ENCODE peak calls at places on chromosomes 13 and 19, in eight cellular contexts. P, Z, E, L, J, B, C and F are unnamed samples. For H3K4me1 and H3K36me3, the result is how much of the 10 kb centered on the place peaks cover.

GRCh38 chr13:53105881-53106280 is 77.3 kb downstream of the OLFM4 start:
- DNase-seq in J (no peak), P (no peak), L (no peak), B (no peak), C (no peak), E (no peak), Z (no peak), F (no peak)

GRCh38 chr19:37079238-37079637 is 1.0 kb downstream of the ZNF420 start:
- DNase-seq in E (no peak), P (no peak), Z (peak), J (no peak), L (no peak), C (no peak), B (no peak), F (no peak)

GRCh38 chr19:19062454-19063182 is 1.2 kb upstream of the SLC25A42 start:
- DNase-seq in Z (peak), B (no peak), E (no peak), J (no peak), C (no peak), P (no peak), L (peak), F (no peak)

GRCh38 chr13:107005577-107005976 is 437.6 kb upstream of the ARGLU1 start:
- DNase-seq in J (no peak), E (no peak), P (no peak), Z (no peak), B (no peak), L (no peak), C (no peak), F (no peak)

GRCh38 chr13:99577934-99578917 is 77.0 kb downstream of the TM9SF2 start:
- DNase-seq in L (no peak), J (no peak), B (peak), Z (no peak), E (no peak), P (no peak), C (no peak), F (no peak)

GRCh38 chr13:35984776-35985453 is 146.3 kb downstream of the DCLK1 start:
- DNase-seq in P (no peak), E (no peak), B (no peak), J (no peak), C (peak), Z (no peak), L (no peak), F (no peak)

GRCh38 chr19:7106711-7107657 is 37.5 kb downstream of the ZNF557 start:
- DNase-seq in L (no peak), B (no peak), Z (no peak), C (no peak), E (no peak), J (no peak), P (no peak), F (no peak)

GRCh38 chr13:24923305-24923640 is 159.3 kb downstream of the RNF17 start:
- DNase-seq in P (no peak), Z (no peak), J (peak), L (no peak), B (no peak), C (no peak), E (no peak), F (no peak)

GRCh38 chr13:23350009-23350408 is 83.5 kb downstream of the SACS start:
- DNase-seq in E (no peak), J (no peak), P (no peak), B (no peak), C (no peak), Z (no peak), L (no peak), F (no peak)

GRCh38 chr13:78137404-78138142 is 218.9 kb upstream of the EDNRB start:
- DNase-seq in Z (peak), P (no peak), J (no peak), E (no peak), C (peak), B (no peak), L (no peak), F (no peak)

GRCh38 chr13:42525035-42525504 is 48.9 kb upstream of the TNFSF11 start:
- DNase-seq in E (no peak), C (no peak), L (no peak), B (no peak), Z (peak), J (no peak), P (no peak), F (no peak)

GRCh38 chr13:101289764-101290163 is 126.5 kb downstream of the NALCN start:
- DNase-seq in J (no peak), C (peak), E (no peak), Z (peak), L (no peak), B (no peak), P (no peak), F (no peak)

GRCh38 chr13:81957121-81957520 is 1616.2 kb upstream of the SPRY2 start:
- DNase-seq in J (no peak), C (no peak), L (no peak), Z (no peak), E (no peak), B (no peak), P (no peak), F (no peak)

GRCh38 chr13:60887711-60888110 is 490.7 kb downstream of the TDRD3 start:
- DNase-seq in Z (no peak), J (no peak), B (no peak), P (no peak), C (no peak), E (no peak), L (no peak), F (no peak)

GRCh38 chr19:30969586-30969985 is 379.6 kb downstream of the TSHZ3 start:
- DNase-seq in J (no peak), B (no peak), C (no peak), Z (no peak), L (no peak), E (no peak), P (no peak), F (no peak)

GRCh38 chr13:113275387-113275786 is 21.7 kb upstream of the LAMP1 start:
- DNase-seq in Z (peak), E (peak), B (peak), L (no peak), J (no peak), P (no peak), C (peak), F (no peak)

GRCh38 chr19:54439174-54439851 is 9.7 kb upstream of the LENG8 start:
- DNase-seq in J (no peak), E (no peak), B (no peak), L (no peak), C (peak), P (no peak), Z (peak), F (no peak)

GRCh38 chr19:4976412-4977298 is 7.7 kb downstream of the KDM4B start:
- DNase-seq in B (peak), E (peak), J (peak), Z (peak), L (peak), C (peak), P (peak), F (no peak)

GRCh38 chr19:53772943-53773342 is 51.2 kb downstream of the NLRP12 start:
- DNase-seq in C (peak), E (no peak), J (peak), P (no peak), L (no peak), Z (peak), B (no peak), F (peak)

GRCh38 chr13:67632590-67632989 is 402.5 kb upstream of the PCDH9 start:
- DNase-seq in L (no peak), J (no peak), P (no peak), B (no peak), E (no peak), C (no peak), Z (no peak), F (no peak)

GRCh38 chr19:10076535-10076934 is 9.6 kb upstream of the SHFL start:
- DNase-seq in C (no peak), P (no peak), B (no peak), J (no peak), L (no peak), E (no peak), Z (no peak), F (no peak)

GRCh38 chr13:111325941-111326620 is 5.6 kb downstream of the TEX29 start:
- DNase-seq in P (no peak), L (peak), J (no peak), C (no peak), B (peak), Z (no peak), E (no peak), F (no peak)

GRCh38 chr13:61111529-61111928 is 304.1 kb downstream of the PCDH20 start:
- DNase-seq in L (no peak), J (no peak), C (no peak), B (no peak), Z (no peak), E (no peak), P (no peak), F (no peak)

GRCh38 chr13:65555973-65556372 is 1674.2 kb downstream of the PCDH9 start:
- DNase-seq in Z (no peak), L (no peak), B (no peak), C (no peak), P (no peak), E (no peak), J (no peak), F (no peak)

GRCh38 chr19:1070576-1070930 is 3.6 kb downstream of the ARHGAP45 start:
- DNase-seq in J (no peak), E (peak), P (no peak), C (no peak), B (no peak), Z (no peak), L (peak), F (no peak)
- H3K4me1 ChIP-seq in J (under half), E (under half), P (under half), C (under half), B (under half), Z (under half), L (under half), F (half or more)

DNA sequence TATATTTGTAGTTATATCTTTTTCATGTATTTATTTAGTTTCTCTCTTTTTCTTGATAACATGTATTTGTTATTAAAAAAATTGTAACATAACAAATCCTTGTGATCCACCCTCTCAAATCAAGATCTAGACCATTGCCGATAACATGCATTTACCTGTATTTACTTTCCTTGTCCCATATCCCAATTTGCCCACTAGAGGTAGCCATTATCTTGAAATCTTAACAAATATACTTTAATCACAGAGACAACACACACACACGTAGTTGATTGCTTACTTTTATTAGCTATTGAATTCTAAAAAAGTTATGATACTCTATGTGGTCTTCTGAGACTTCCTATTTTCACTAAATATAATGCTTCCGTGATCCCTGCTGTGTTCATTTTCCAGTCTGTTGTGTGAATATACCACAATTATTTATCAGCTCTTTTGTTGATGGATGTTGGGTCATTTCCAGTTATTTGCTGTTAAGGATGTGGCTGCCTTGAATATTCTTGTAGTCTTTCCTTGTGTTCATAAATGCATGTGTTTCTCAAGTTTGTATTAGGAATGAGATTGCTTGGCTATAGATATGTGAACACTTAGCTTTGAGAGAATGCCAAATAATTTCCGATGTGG is 31.3 kb upstream of the ZMYM2 start:
- DNase-seq in B (no peak), L (no peak), E (no peak), P (no peak), J (no peak), C (no peak), Z (peak), F (no peak)
- H3K4me3 ChIP-seq in B (no peak), L (no peak), E (no peak), P (no peak), J (no peak), C (no peak), Z (no peak), F (no peak)

DNA sequence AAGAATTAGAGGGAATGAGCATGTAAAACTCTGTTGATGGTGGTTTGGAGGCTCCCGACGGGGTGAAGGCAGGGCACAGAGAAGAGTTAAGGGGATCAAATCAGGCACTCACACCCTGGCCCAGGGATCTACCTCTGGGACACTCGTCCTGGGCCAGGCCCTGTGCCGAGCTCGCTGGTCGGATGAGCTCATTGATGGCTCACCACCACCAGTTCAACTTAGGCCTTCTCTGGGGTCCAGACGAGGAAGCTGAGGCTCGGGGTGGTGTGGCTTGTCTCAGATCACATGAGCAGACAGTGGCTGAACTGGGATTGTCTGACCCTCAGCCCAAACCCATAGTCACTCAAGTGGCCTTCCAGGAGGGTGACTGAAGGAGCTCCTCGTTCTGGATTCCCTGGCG is 1.6 kb downstream of the NACC1 start:
- DNase-seq in J (no peak), P (no peak), C (no peak), Z (no peak), B (no peak), L (no peak), E (no peak), F (no peak)
- H3K36me3 ChIP-seq in J (under half), P (under half), C (under half), Z (under half), B (under half), L (under half), E (under half), F (under half)

GRCh38 chr19:28541602-28542393 is 671.2 kb downstream of the UQCRFS1 start:
- DNase-seq in Z (no peak), L (no peak), J (no peak), C (no peak), E (no peak), P (no peak), B (no peak), F (no peak)

GRCh38 chr19:28542394-28543243 is 670.3 kb downstream of the UQCRFS1 start:
- DNase-seq in B (no peak), E (no peak), C (no peak), P (no peak), L (no peak), J (no peak), Z (no peak), F (no peak)

GRCh38 chr19:28544451-28545261 is 668.3 kb downstream of the UQCRFS1 start:
- DNase-seq in C (no peak), Z (no peak), J (no peak), B (no peak), P (no peak), E (no peak), L (no peak), F (no peak)

GRCh38 chr19:28541029-28541428 is 671.9 kb downstream of the UQCRFS1 start:
- DNase-seq in J (no peak), P (no peak), E (no peak), L (no peak), C (no peak), B (no peak), Z (no peak), F (no peak)

GRCh38 chr19:28543244-28543776 is 669.6 kb downstream of the UQCRFS1 start:
- DNase-seq in C (no peak), Z (no peak), E (no peak), J (no peak), L (no peak), B (no peak), P (no peak), F (no peak)
- H3K4me1 ChIP-seq in C (under half), Z (under half), E (under half), J (under half), L (under half), B (under half), P (under half), F (under half)

GRCh38 chr19:45798995-45799517 is 6.4 kb upstream of the DMWD start:
- DNase-seq in Z (peak), E (peak), J (peak), L (peak), C (peak), P (peak), B (peak), F (peak)
- H3K4me3 ChIP-seq in Z (no peak), E (no peak), J (no peak), L (no peak), C (no peak), P (no peak), B (no peak), F (no peak)

DNA sequence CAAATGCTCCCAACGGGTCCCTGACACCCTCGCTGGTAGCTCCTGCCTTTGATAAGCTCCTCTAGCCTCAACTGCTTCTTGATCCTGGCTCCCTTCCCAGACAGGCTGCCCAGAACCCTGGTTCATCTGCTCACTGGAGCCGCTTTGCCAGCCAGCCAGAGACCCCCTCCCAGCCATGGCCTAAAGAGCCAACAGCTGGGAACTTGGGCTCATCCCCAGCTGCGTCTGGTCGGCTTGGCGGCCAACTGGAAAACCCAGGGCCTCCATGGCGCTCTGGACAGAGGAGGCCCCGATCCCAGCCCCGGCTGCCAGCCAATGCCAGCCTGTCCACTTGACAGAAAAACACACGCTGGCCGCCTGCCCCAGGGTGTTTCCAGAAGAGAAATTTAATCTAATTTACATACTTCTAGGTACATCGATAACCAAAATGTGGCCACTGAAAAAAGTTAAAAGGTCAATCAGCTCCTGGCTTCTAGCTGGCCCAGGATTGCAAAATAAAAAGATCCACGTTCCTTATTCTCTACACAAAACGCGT is 3.0 kb upstream of the AKAP8L start:
- DNase-seq in J (peak), L (no peak), P (no peak), Z (no peak), E (peak), C (no peak), B (peak), F (no peak)
- H3K36me3 ChIP-seq in J (under half), L (under half), P (under half), Z (under half), E (under half), C (under half), B (under half), F (under half)

GRCh38 chr13:73228546-73228945 is 169.7 kb downstream of the KLF5 start:
- DNase-seq in Z (peak), C (no peak), L (no peak), J (no peak), P (no peak), B (no peak), E (no peak), F (no peak)

GRCh38 chr13:73224708-73225107 is 165.9 kb downstream of the KLF5 start:
- DNase-seq in L (no peak), P (no peak), J (no peak), C (no peak), B (no peak), Z (peak), E (no peak), F (no peak)

GRCh38 chr13:73223372-73223781 is 164.6 kb downstream of the KLF5 start:
- DNase-seq in Z (peak), P (no peak), J (no peak), E (no peak), B (no peak), C (peak), L (no peak), F (no peak)

GRCh38 chr13:73222627-73223026 is 163.8 kb downstream of the KLF5 start:
- DNase-seq in L (no peak), B (no peak), J (no peak), P (no peak), E (no peak), Z (no peak), C (no peak), F (no peak)

DNA sequence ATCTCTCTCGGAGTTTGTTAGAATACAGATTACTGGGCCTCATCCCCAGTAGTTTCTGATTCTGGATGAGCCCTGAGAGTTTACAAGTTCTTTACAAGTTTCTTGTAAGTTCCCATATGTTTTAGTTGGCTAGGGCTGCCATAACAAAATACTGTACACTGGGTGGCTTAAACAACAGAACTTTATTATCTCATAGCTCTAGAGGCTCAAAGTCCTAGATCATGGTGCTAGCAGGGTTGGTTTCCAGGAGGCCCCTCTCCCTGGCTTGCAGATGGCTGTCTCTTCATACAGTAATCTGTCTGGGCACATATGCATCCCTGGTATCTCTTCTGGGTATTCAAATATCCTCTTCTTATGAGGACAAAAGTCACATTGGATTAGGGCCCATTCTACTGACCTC is 167.2 kb downstream of the KLF5 start:
- DNase-seq in E (no peak), B (no peak), L (no peak), C (no peak), Z (no peak), J (no peak), P (no peak), F (no peak)
- H3K4me1 ChIP-seq in E (under half), B (under half), L (under half), C (under half), Z (under half), J (under half), P (under half), F (under half)

GRCh38 chr13:57636811-57637210 is 5.3 kb downstream of the PCDH17 start:
- DNase-seq in P (no peak), J (no peak), B (no peak), E (no peak), Z (no peak), C (no peak), L (no peak), F (no peak)
- H3K4me3 ChIP-seq in P (no peak), J (peak), B (no peak), E (no peak), Z (no peak), C (no peak), L (no peak), F (no peak)

DNA sequence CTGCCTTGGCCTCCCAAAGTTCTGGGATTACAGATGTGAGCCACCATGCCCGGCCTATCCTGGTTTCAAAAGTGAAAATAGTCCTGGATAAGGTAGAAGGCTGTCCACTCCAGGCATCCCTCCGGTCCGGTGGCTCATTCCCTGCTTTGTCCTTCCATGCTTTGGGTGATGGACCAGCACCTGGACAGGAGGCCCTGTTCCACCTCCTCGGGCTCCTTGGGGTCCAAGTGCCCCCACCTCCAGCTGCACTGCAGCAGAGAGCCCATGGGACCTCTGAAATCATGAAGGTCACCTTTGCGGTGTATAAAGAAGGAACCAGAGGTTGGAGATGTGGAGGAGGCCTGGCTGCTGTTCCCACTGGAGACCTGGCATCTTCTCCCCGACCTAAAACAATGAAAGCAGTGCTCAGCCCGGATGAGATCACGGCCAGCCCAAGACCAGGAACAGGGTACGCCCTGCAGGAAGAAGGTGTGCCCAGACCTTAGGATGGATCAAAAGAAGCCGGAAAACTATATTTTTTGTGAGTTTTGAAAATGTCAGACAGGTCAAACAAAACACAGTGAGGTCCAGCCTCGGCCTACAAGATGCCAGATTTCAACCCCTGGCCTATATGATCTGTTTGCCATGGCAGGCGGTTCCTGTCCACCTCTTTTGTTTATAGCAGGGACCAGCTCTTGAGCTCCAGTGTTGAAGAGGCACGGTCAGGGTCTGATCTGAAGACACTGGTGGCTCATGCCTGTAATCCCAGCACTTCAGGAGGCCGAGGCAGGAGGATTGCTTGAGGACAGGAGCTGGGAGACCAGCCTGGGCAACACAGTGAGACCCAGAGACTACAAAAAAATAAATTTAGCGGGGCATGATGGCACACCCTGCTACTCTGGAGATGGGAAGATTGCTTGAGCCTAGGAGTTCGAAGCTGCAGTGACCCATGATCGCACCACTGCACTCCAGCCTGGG is 5.8 kb downstream of the LSR start:
- DNase-seq in J (no peak), P (peak), L (peak), C (no peak), Z (no peak), B (no peak), E (no peak), F (no peak)
- H3K36me3 ChIP-seq in J (under half), P (under half), L (under half), C (half or more), Z (under half), B (under half), E (under half), F (under half)